ENCODE peak calls at places on chromosomes 5 and 9, in ten cellular contexts. J is cardiac muscle cell, M is tibial artery, W is PC-3, K is lower lobe of right lung, Y is neuronal stem cell, Q is A549, X is aorta, G is mesenchymal stem cell, L is tibial nerve. P is an unnamed sample.
A peak's percentile ranks its signal among the peaks of the same experiment; 100 is the strongest.

GRCh38 chr9:4375424-4376195 is 75.7 kb upstream of the GLIS3 start:
- DNase-seq in Q (peak; percentile 59), X (no peak), W (peak; percentile 69), G (peak; percentile 82), L (no peak), K (no peak), Y (peak; percentile 27), J (peak; percentile 38), M (no peak), P (peak; percentile 34)

GRCh38 chr9:95463145-95464060 is 53.4 kb downstream of the PTCH1 start:
- DNase-seq in K (no peak), Q (no peak), M (no peak), W (no peak), G (no peak), J (no peak), X (no peak), L (no peak), Y (no peak), P (no peak)

GRCh38 chr5:179795049-179795862 is 1.5 kb downstream of the LTC4S start:
- DNase-seq in Q (no peak), J (peak; percentile 58), M (peak; percentile 73), K (peak; percentile 65), G (no peak), Y (no peak), L (no peak), W (peak; percentile 47), X (peak; percentile 55), P (no peak)

GRCh38 chr5:6732634-6733410 is 19.6 kb downstream of the TENT4A start:
- DNase-seq in J (no peak), L (no peak), X (peak; percentile 71), W (peak; percentile 40), M (peak; percentile 72), K (no peak), G (peak; percentile 80), Y (no peak), Q (no peak), P (no peak)

GRCh38 chr5:10682801-10683525 is 78.1 kb downstream of the DAP start:
- DNase-seq in M (no peak), Y (no peak), K (no peak), X (no peak), G (no peak), J (no peak), L (no peak), W (no peak), Q (no peak), P (no peak)

GRCh38 chr9:93080406-93080805 is 15.6 kb upstream of the CARD19 start:
- DNase-seq in W (no peak), Y (no peak), Q (no peak), K (peak; percentile 28), L (no peak), J (no peak), M (peak; percentile 57), X (peak; percentile 11), G (no peak), P (peak; percentile 1)

GRCh38 chr5:61055434-61056006 is 106.7 kb downstream of the SMIM15 start:
- DNase-seq in K (no peak), G (peak; percentile 69), J (peak; percentile 47), M (no peak), L (no peak), X (no peak), Q (peak; percentile 62), Y (peak; percentile 42), W (peak; percentile 53), P (peak; percentile 64)

GRCh38 chr5:17860660-17861315 is 226.5 kb downstream of the TAF11L14 start:
- DNase-seq in X (no peak), J (no peak), M (no peak), L (no peak), Y (no peak), K (no peak), G (no peak), W (peak; percentile 90), Q (peak; percentile 60), P (no peak)

GRCh38 chr9:131661954-131662621 is 77.8 kb downstream of the RAPGEF1 start:
- DNase-seq in L (no peak), Y (no peak), J (no peak), Q (no peak), X (no peak), G (no peak), M (no peak), K (no peak), W (no peak), P (no peak)

GRCh38 chr9:85553475-85553874 is 188.3 kb downstream of the AGTPBP1 start:
- DNase-seq in Y (no peak), M (no peak), L (no peak), G (no peak), K (no peak), J (no peak), X (no peak), Q (no peak), W (no peak), P (no peak)

GRCh38 chr5:108747111-108748009 is at the start of gene FER:
- DNase-seq in X (no peak), M (no peak), Y (no peak), J (peak; percentile 44), K (no peak), L (no peak), G (peak; percentile 73), Q (peak; percentile 78), W (peak; percentile 93), P (peak; percentile 21)

GRCh38 chr5:107289030-107289714 is 381.6 kb downstream of the EFNA5 start:
- DNase-seq in L (no peak), X (no peak), G (no peak), K (no peak), Q (no peak), M (no peak), W (no peak), Y (no peak), J (no peak), P (no peak)

GRCh38 chr9:98494852-98495251 is 213.9 kb downstream of the GABBR2 start:
- DNase-seq in G (no peak), Y (no peak), K (no peak), M (no peak), J (no peak), Q (no peak), W (no peak), X (no peak), L (no peak), P (no peak)

GRCh38 chr9:117697046-117697445 is 7.2 kb upstream of the TLR4 start:
- DNase-seq in L (no peak), G (no peak), W (no peak), Y (no peak), J (no peak), K (no peak), M (no peak), X (no peak), Q (no peak), P (no peak)

GRCh38 chr9:127122176-127123151 is at the start of gene ANGPTL2:
- DNase-seq in M (peak; percentile 96), G (peak; percentile 96), Y (peak; percentile 91), W (peak; percentile 22), K (peak; percentile 80), L (peak; percentile 80), Q (no peak), X (peak; percentile 95), J (peak; percentile 87), P (peak; percentile 98)

GRCh38 chr5:180898621-180899246 is at the start of gene BTNL8:
- DNase-seq in L (no peak), M (no peak), K (no peak), Y (no peak), J (no peak), G (no peak), Q (no peak), W (no peak), X (no peak), P (no peak)

GRCh38 chr5:111131356-111131755 is 39.2 kb downstream of the WDR36 start:
- DNase-seq in G (no peak), L (no peak), K (no peak), Q (no peak), X (no peak), J (no peak), Y (no peak), M (no peak), W (no peak), P (no peak)
- H3K27ac ChIP-seq in G (no peak overlapping the region), L (no peak overlapping the region), K (no peak overlapping the region), Q (no peak overlapping the region), X (no peak overlapping the region), J (no peak overlapping the region), Y (no peak overlapping the region), M (no peak overlapping the region), W (no peak overlapping the region), P (no peak overlapping the region)

DNA sequence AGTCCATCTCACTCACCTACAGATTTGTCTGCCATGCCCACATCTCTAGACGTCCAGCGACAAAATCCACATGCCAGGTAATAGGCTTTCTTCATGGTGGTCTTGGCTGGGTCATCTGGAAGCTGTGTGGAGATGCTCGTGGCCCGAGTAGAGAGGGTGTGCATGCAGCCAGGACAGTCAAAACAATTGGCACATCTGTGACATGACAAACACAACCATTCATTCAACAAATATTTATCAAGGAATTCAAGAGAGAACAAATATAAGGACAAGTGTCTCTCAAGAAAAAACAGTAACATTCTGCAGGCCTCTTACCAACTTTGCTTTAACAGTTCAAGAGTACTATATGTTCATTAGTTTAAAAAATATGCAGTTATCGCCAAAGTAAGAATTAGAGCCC is 5.4 kb downstream of the DCTN4 start:
- DNase-seq in L (no peak), W (no peak), M (no peak), G (no peak), X (no peak), Y (no peak), Q (no peak), K (no peak), J (no peak), P (no peak)
- H3K4me1 ChIP-seq in L (peaks cover 62% of the 10 kb centered on the region), W (peaks cover 18% of the 10 kb centered on the region), M (no peaks in the 10 kb centered on the region), G (peaks cover 3% of the 10 kb centered on the region), X (peaks cover 3% of the 10 kb centered on the region), Y (peaks cover 6% of the 10 kb centered on the region), Q (peaks cover 13% of the 10 kb centered on the region), K (peaks cover 68% of the 10 kb centered on the region), J (peaks cover 9% of the 10 kb centered on the region), P (peaks cover 5% of the 10 kb centered on the region)

DNA sequence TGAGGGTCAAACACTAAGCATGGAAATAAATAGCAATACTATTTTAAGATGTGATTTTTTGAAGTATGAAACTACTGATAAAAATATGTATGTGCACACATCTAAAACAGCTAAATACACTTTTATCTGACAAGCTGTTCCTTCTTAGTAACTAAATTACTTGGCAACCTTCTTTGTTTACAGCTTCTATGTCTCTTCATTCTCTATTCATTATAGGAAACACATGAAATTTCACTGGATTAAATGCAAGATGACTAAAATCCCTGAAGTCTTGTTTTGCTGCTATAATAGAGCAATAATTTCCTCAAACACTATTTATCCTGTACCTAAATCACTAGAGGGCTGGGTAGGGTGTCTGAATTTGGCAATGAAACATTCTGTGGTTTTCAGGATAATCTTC is 11.7 kb downstream of the RICTOR start:
- DNase-seq in G (no peak), M (no peak), X (no peak), L (no peak), Q (no peak), W (no peak), J (no peak), Y (no peak), K (no peak), P (no peak)
- H3K4me3 ChIP-seq in G (no peak overlapping the region), M (no peak overlapping the region), X (no peak overlapping the region), L (no peak overlapping the region), Q (no peak overlapping the region), W (no peak overlapping the region), J (no peak overlapping the region), Y (no peak overlapping the region), K (no peak overlapping the region), P (no peak overlapping the region)

DNA sequence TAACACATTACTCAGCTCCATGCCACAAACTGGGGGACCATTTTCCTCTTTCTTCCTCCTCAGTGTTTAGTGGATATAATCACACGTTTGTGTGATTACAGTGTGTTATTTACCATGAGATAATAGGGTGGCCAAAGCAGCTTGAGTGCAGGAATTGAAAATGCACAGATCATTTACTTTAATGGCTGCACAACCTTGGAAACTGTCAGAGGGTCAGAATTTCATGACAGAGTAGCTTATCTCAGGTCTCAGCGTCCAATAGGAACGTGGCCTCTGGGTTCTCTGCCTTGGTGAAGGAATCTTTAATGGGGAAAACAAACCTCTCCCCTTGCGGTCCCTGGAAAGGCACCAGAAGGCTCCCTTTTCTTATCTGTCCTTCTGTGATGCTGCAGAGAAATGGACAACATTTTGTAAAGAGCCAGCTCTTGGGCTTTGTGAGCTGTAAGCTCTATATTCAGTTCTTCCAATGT is 87.4 kb upstream of the CD180 start:
- DNase-seq in M (no peak), X (no peak), Y (no peak), L (no peak), K (no peak), G (no peak), J (no peak), W (no peak), Q (no peak), P (no peak)
- H3K27ac ChIP-seq in M (no peak overlapping the region), X (no peak overlapping the region), Y (no peak overlapping the region), L (peak overlapping the region; percentile 50), K (no peak overlapping the region), G (no peak overlapping the region), J (no peak overlapping the region), W (no peak overlapping the region), Q (no peak overlapping the region), P (no peak overlapping the region)